ENCODE peak calls at places on chromosomes 1 and 21, in seven cellular contexts. W is NCI-H460, T is foreskin fibroblast, L is fibroblast of the conjunctiva, Z is ovary, D is cardiac fibroblast, E is body of pancreas. X is an unnamed sample.

GRCh38 chr1:39919545-39919944 is 17.8 kb upstream of the MYCL start:
- DNase-seq in T (peak), Z (no peak), W (peak), D (peak), E (peak), L (peak), X (no peak)

GRCh38 chr1:121558514-121558913 is 373.7 kb downstream of the SRGAP2C start:
- DNase-seq in E (peak), W (peak), Z (no peak), T (peak), D (peak), L (peak), X (peak)

GRCh38 chr1:208975456-208975855 is 608.1 kb upstream of the CAMK1G start:
- DNase-seq in E (no peak), Z (no peak), T (no peak), L (no peak), D (no peak), W (no peak), X (no peak)

GRCh38 chr1:206912445-206913095 is 9.2 kb downstream of the FCMR start:
- DNase-seq in E (peak), Z (peak), D (peak), W (peak), L (peak), T (peak), X (no peak)

GRCh38 chr1:244049969-244050834 is 881 bp upstream of the ZBTB18 start:
- DNase-seq in W (no peak), T (no peak), D (no peak), E (peak), Z (no peak), L (no peak), X (no peak)

GRCh38 chr1:235511470-235512240 is 7.4 kb upstream of the B3GALNT2 start:
- DNase-seq in W (peak), E (no peak), D (peak), T (no peak), L (no peak), Z (no peak), X (no peak)

GRCh38 chr1:3507636-3508275 is 53.3 kb downstream of the ARHGEF16 start:
- DNase-seq in W (no peak), L (no peak), D (no peak), Z (no peak), T (no peak), E (no peak), X (no peak)

GRCh38 chr1:80633947-80634710 is 1166.6 kb upstream of the ADGRL2 start:
- DNase-seq in W (no peak), L (no peak), Z (no peak), E (no peak), D (no peak), T (no peak), X (no peak)

GRCh38 chr1:190475394-190476250 is 2.0 kb downstream of the BRINP3 start:
- DNase-seq in T (no peak), W (no peak), L (no peak), D (peak), E (peak), Z (no peak), X (no peak)

GRCh38 chr1:243596441-243597183 is 253.4 kb downstream of the AKT3 start:
- DNase-seq in W (no peak), T (peak), Z (no peak), E (no peak), L (peak), D (peak), X (peak)

GRCh38 chr1:116375884-116376733 is 3.1 kb downstream of the ATP1A1 start:
- DNase-seq in W (peak), E (peak), Z (peak), L (peak), D (peak), T (peak), X (peak)

GRCh38 chr1:178619523-178619922 is 105.5 kb upstream of the RALGPS2 start:
- DNase-seq in L (no peak), W (no peak), Z (no peak), E (no peak), T (no peak), D (no peak), X (no peak)

GRCh38 chr1:217418241-217418840 is 212.5 kb downstream of the GPATCH2 start:
- DNase-seq in E (no peak), L (no peak), D (no peak), W (no peak), Z (no peak), T (no peak), X (no peak)

GRCh38 chr1:5976231-5976630 is 16.0 kb downstream of the NPHP4 start:
- DNase-seq in E (no peak), Z (no peak), D (no peak), W (no peak), T (no peak), L (no peak), X (no peak)

GRCh38 chr21:29477347-29477746 is 178.6 kb downstream of the BACH1 start:
- DNase-seq in D (no peak), T (no peak), Z (no peak), L (no peak), W (no peak), E (no peak), X (no peak)